ENCODE peak calls at places on chromosomes 1 and 21, in six cellular contexts. L is brain microvascular endothelial cell; U is GM06990; E is thoracic aorta; Y is GM20000; F is CD8-positive, alpha-beta T cell. O is an unnamed sample.

GRCh38 chr21:39094847-39095525 is 88.3 kb downstream of the PSMG1 start:
- DNase-seq in Y (no peak), F (no peak), L (peak), U (no peak), E (no peak), O (no peak)

GRCh38 chr1:80892452-80892995 is 908.2 kb upstream of the ADGRL2 start:
- DNase-seq in Y (peak), E (no peak), U (no peak), F (no peak), L (no peak), O (no peak)

GRCh38 chr1:175646439-175647209 is 96.8 kb downstream of the TNR start:
- DNase-seq in Y (no peak), L (no peak), U (no peak), E (no peak), F (no peak), O (no peak)

GRCh38 chr1:157521056-157521455 is 31.3 kb downstream of the FCRL5 start:
- DNase-seq in Y (no peak), U (no peak), E (no peak), L (no peak), F (no peak), O (no peak)

GRCh38 chr1:214364335-214364734 is 83.4 kb downstream of the SMYD2 start:
- DNase-seq in Y (no peak), E (no peak), L (no peak), F (no peak), U (no peak), O (no peak)

GRCh38 chr1:35570589-35571137 is 2.5 kb upstream of the TFAP2E start:
- DNase-seq in U (no peak), L (no peak), E (no peak), F (no peak), Y (no peak), O (no peak)

GRCh38 chr1:50658421-50659076 is 235.3 kb upstream of the DMRTA2 start:
- DNase-seq in F (no peak), L (peak), Y (no peak), U (no peak), E (no peak), O (no peak)

GRCh38 chr21:29481641-29482040 is 182.9 kb downstream of the BACH1 start:
- DNase-seq in F (no peak), Y (no peak), L (no peak), U (no peak), E (no peak), O (no peak)

GRCh38 chr1:108877858-108878257 is 1.1 kb downstream of the GPSM2 start:
- DNase-seq in U (no peak), F (no peak), L (no peak), Y (peak), E (no peak), O (no peak)

GRCh38 chr21:39451332-39452206 is at the start of gene SH3BGR:
- DNase-seq in F (no peak), Y (no peak), L (no peak), E (peak), U (no peak), O (no peak)

GRCh38 chr21:16426936-16427335 is 697.2 kb downstream of the USP25 start:
- DNase-seq in E (no peak), Y (no peak), L (no peak), F (no peak), U (no peak), O (no peak)

GRCh38 chr1:187465441-187465840 is 636.7 kb downstream of the PLA2G4A start:
- DNase-seq in Y (no peak), E (no peak), U (no peak), F (no peak), L (no peak), O (no peak)

DNA sequence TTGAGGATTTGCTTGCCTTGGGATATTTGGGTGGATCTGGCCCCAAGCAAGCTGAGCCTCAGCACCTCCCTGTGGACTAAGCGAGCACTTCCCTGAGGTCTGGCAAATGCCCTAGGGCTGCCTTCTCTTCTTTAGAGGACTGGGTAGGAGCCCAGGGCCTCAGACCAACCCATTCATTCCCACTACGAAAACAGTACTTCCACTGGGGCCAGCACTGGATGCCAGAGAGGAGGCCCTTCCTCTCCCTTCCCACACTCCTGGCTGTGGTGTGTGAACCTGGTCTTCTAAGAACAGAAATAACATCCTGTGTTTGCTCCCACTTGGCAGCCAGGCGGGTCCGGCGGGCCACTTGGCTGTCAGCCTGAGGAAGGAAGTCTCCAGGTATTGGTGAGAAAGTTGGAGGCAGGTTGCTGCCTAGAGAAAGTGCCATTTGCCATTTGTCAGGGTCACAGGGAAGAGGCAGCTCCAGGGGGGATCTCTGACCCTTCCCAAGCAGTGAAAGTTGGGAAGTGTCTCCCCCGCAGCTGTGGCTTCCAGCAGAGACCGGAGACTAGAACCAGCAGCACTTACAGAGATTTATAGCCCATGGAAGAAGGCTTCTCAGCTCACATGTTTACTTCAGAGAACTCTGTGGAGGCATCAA is 323.5 kb downstream of the SIPA1L2 start:
- DNase-seq in Y (no peak), E (no peak), U (no peak), F (no peak), L (peak), O (no peak)
- TF ChIP-seq CTCF in Y (no peak), E (peak), U (no peak), F (no peak), L (peak), O (no peak)

DNA sequence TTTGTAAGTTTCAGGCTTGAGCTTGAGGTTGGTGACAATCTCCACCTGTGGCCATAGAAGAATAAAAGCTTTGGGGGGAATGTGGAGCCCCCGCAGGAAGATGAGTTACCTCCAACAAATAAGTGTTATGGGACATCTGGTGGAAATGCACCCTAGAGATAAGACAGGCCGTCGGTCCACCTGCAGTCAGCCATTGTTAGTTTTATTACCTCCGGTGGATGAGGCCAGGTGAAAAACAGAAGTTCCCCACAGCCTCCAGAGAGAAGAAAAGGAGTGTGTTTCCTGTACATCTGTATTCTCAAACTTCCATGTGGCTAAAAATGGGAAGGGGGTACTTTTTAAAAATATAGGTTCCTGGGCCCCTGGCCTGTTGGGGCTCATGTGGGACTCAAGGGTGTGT is 137.4 kb downstream of the KAZN start:
- DNase-seq in U (no peak), Y (no peak), L (no peak), E (no peak), F (no peak), O (no peak)
- TF ChIP-seq CTCF in U (no peak), Y (no peak), L (no peak), E (no peak), F (no peak), O (no peak)

GRCh38 chr1:24152631-24153494 is 9.9 kb upstream of the IL22RA1 start:
- DNase-seq in Y (no peak), E (no peak), F (no peak), L (no peak), U (no peak), O (no peak)

GRCh38 chr1:24156542-24157260 is 13.8 kb upstream of the IL22RA1 start:
- DNase-seq in L (no peak), E (no peak), Y (no peak), U (no peak), F (no peak), O (no peak)

GRCh38 chr1:24157921-24158481 is 15.1 kb upstream of the IL22RA1 start:
- DNase-seq in Y (no peak), F (no peak), L (no peak), U (no peak), E (no peak), O (no peak)

GRCh38 chr1:24154215-24154614 is 11.3 kb upstream of the IL22RA1 start:
- DNase-seq in L (no peak), E (no peak), U (no peak), Y (no peak), F (no peak), O (no peak)

GRCh38 chr1:24155011-24155782 is 12.3 kb upstream of the IL22RA1 start:
- DNase-seq in Y (peak), U (peak), L (no peak), F (no peak), E (no peak), O (no peak)
- TF ChIP-seq CTCF in Y (peak), U (peak), L (peak), F (no peak), E (no peak), O (peak)

GRCh38 chr1:160158534-160158933 is 7.1 kb downstream of the ATP1A4 start:
- DNase-seq in Y (no peak), U (no peak), F (no peak), E (no peak), L (no peak), O (no peak)
- TF ChIP-seq CTCF in Y (no peak), U (no peak), F (no peak), E (no peak), L (no peak), O (no peak)

DNA sequence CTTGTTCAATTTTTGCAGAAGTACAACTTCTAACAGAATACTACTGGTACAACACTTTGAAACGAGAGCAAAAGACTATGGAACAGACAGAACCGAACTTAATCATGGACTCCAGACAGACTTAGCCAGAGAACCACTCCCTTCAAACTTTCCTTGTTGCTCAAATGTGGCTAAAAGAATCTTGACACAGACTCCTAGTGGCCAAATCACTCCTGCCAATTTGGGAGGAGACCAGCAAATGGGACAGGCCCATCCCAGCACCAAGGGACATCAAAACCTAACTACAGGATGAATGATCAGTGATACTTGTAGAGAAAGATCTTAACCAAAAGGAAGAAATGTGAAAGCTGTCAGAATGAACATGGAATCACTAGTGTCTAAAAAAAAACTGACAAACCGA is 154.0 kb downstream of the MATN1 start:
- DNase-seq in E (no peak), Y (no peak), U (no peak), L (no peak), F (no peak), O (no peak)
- TF ChIP-seq CTCF in E (no peak), Y (no peak), U (no peak), L (peak), F (no peak), O (no peak)

DNA sequence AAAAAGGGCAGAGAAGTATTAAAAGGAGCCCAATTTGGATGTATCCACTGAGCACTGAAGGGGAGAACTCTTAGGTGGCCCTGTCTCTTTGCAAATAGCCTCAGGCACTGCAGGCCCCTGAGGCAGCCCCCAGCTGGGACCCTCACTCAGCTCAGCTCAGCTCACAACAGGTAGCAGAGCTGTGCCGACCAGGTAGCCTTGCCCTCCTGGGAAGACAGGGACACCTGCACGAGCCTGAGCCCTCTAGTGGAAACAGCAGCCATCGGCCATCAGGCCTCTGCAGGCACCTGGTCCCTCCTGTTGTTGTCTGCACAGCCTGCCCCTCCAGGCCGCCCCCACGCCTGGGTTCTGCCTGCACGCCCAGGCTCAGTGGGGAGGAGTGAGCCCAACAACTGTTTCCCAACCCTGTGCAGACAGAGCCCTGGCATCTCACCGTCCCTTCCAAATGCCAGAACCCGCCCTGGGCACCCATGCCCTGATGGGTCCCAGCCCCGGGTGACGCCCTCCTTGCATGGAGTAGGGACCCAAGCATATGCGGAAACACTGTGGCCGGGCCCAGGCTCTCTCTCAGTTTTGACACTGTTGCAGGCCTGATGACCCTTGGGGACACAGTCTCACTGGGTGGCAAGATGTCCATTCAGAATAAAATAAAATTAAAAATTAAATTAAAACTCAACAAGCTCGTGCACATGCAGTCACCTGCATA is 60.0 kb upstream of the AJAP1 start:
- DNase-seq in F (no peak), U (no peak), L (no peak), Y (no peak), E (no peak), O (no peak)
- TF ChIP-seq CTCF in F (no peak), U (no peak), L (no peak), Y (no peak), E (no peak), O (no peak)